ENCODE peak calls at places on chromosomes 1 and 21, in six cellular contexts. One of them, this sample, is unnamed.

GRCh38 chr1:202126426-202126825 is 3.7 kb downstream of the GPR37L1 start:
- DNase-seq in nephron progenitor cell: no peak
- DNase-seq in brain microvascular endothelial cell: no peak
- DNase-seq in IMR-90: no peak
- DNase-seq in psoas muscle: no peak
- DNase-seq in memory B cell: no peak
- DNase-seq in this sample: no peak

GRCh38 chr1:235011599-235012435 is 116.8 kb downstream of the TOMM20 start:
- DNase-seq in nephron progenitor cell: no peak
- DNase-seq in brain microvascular endothelial cell: peak
- DNase-seq in psoas muscle: peak
- DNase-seq in memory B cell: peak
- DNase-seq in IMR-90: peak
- DNase-seq in this sample: no peak

GRCh38 chr1:99751877-99752504 is 14.4 kb downstream of the FRRS1 start:
- DNase-seq in IMR-90: no peak
- DNase-seq in brain microvascular endothelial cell: no peak
- DNase-seq in memory B cell: no peak
- DNase-seq in psoas muscle: no peak
- DNase-seq in nephron progenitor cell: no peak
- DNase-seq in this sample: no peak

GRCh38 chr1:108190001-108190634 is 10.0 kb downstream of the SLC25A24 start:
- DNase-seq in nephron progenitor cell: no peak
- DNase-seq in IMR-90: no peak
- DNase-seq in brain microvascular endothelial cell: no peak
- DNase-seq in psoas muscle: no peak
- DNase-seq in memory B cell: no peak
- DNase-seq in this sample: no peak

GRCh38 chr1:42913426-42914091 is 45.1 kb downstream of the SLC2A1 start:
- DNase-seq in brain microvascular endothelial cell: peak
- DNase-seq in psoas muscle: no peak
- DNase-seq in memory B cell: peak
- DNase-seq in IMR-90: peak
- DNase-seq in nephron progenitor cell: peak
- DNase-seq in this sample: peak

GRCh38 chr21:31489014-31489413 is 145.0 kb upstream of the TIAM1 start:
- DNase-seq in nephron progenitor cell: no peak
- DNase-seq in memory B cell: no peak
- DNase-seq in brain microvascular endothelial cell: no peak
- DNase-seq in IMR-90: no peak
- DNase-seq in psoas muscle: no peak
- DNase-seq in this sample: no peak

GRCh38 chr1:13523780-13524477 is 10.1 kb upstream of the LRRC38 start:
- DNase-seq in IMR-90: no peak
- DNase-seq in nephron progenitor cell: no peak
- DNase-seq in memory B cell: no peak
- DNase-seq in psoas muscle: no peak
- DNase-seq in brain microvascular endothelial cell: no peak
- DNase-seq in this sample: no peak

GRCh38 chr1:221620437-221621384 is 121.2 kb downstream of the DUSP10 start:
- DNase-seq in psoas muscle: no peak
- DNase-seq in brain microvascular endothelial cell: no peak
- DNase-seq in nephron progenitor cell: no peak
- DNase-seq in IMR-90: peak
- DNase-seq in memory B cell: no peak
- DNase-seq in this sample: no peak

GRCh38 chr21:35436899-35437298 is 387.8 kb upstream of the RUNX1 start:
- DNase-seq in memory B cell: no peak
- DNase-seq in brain microvascular endothelial cell: no peak
- DNase-seq in psoas muscle: no peak
- DNase-seq in IMR-90: no peak
- DNase-seq in nephron progenitor cell: no peak
- DNase-seq in this sample: no peak

GRCh38 chr1:248239478-248239877 is 8.3 kb downstream of the OR2M4 start:
- DNase-seq in psoas muscle: no peak
- DNase-seq in brain microvascular endothelial cell: no peak
- DNase-seq in IMR-90: no peak
- DNase-seq in memory B cell: no peak
- DNase-seq in nephron progenitor cell: no peak
- DNase-seq in this sample: no peak

GRCh38 chr1:108801101-108801500 is 54.6 kb downstream of the STXBP3 start:
- DNase-seq in IMR-90: peak
- DNase-seq in nephron progenitor cell: no peak
- DNase-seq in psoas muscle: no peak
- DNase-seq in brain microvascular endothelial cell: no peak
- DNase-seq in memory B cell: no peak
- DNase-seq in this sample: no peak

GRCh38 chr21:42305707-42306147 is 9.5 kb downstream of the TFF3 start:
- DNase-seq in nephron progenitor cell: no peak
- DNase-seq in IMR-90: no peak
- DNase-seq in brain microvascular endothelial cell: no peak
- DNase-seq in memory B cell: no peak
- DNase-seq in psoas muscle: no peak
- DNase-seq in this sample: no peak

GRCh38 chr1:9466780-9467755 is 72.2 kb upstream of the SLC25A33 start:
- DNase-seq in brain microvascular endothelial cell: no peak
- DNase-seq in IMR-90: peak
- DNase-seq in nephron progenitor cell: no peak
- DNase-seq in memory B cell: no peak
- DNase-seq in psoas muscle: peak
- DNase-seq in this sample: peak

GRCh38 chr21:14900058-14900457 is 164.7 kb downstream of the NRIP1 start:
- DNase-seq in memory B cell: no peak
- DNase-seq in nephron progenitor cell: no peak
- DNase-seq in psoas muscle: no peak
- DNase-seq in brain microvascular endothelial cell: peak
- DNase-seq in IMR-90: peak
- DNase-seq in this sample: no peak

GRCh38 chr1:175318633-175319032 is 126.1 kb upstream of the KIAA0040 start:
- DNase-seq in nephron progenitor cell: no peak
- DNase-seq in memory B cell: no peak
- DNase-seq in IMR-90: no peak
- DNase-seq in brain microvascular endothelial cell: no peak
- DNase-seq in psoas muscle: no peak
- DNase-seq in this sample: no peak

GRCh38 chr21:34812510-34813265 is 143.9 kb downstream of the CLIC6 start:
- DNase-seq in memory B cell: no peak
- DNase-seq in nephron progenitor cell: no peak
- DNase-seq in IMR-90: peak
- DNase-seq in brain microvascular endothelial cell: peak
- DNase-seq in psoas muscle: no peak
- DNase-seq in this sample: no peak

GRCh38 chr1:155976062-155976912 is 2.1 kb downstream of the ARHGEF2 start:
- DNase-seq in IMR-90: peak
- DNase-seq in nephron progenitor cell: peak
- DNase-seq in memory B cell: no peak
- DNase-seq in brain microvascular endothelial cell: peak
- DNase-seq in psoas muscle: peak
- DNase-seq in this sample: no peak

GRCh38 chr21:30415993-30416392 is 9.7 kb downstream of the KRTAP13-3 start:
- DNase-seq in IMR-90: no peak
- DNase-seq in brain microvascular endothelial cell: no peak
- DNase-seq in nephron progenitor cell: no peak
- DNase-seq in memory B cell: no peak
- DNase-seq in psoas muscle: no peak
- DNase-seq in this sample: no peak

GRCh38 chr1:156461141-156461540 is 39.4 kb downstream of the MEF2D start:
- DNase-seq in IMR-90: no peak
- DNase-seq in nephron progenitor cell: no peak
- DNase-seq in memory B cell: no peak
- DNase-seq in brain microvascular endothelial cell: no peak
- DNase-seq in psoas muscle: no peak
- DNase-seq in this sample: no peak

GRCh38 chr1:211132681-211133392 is 1.1 kb downstream of the KCNH1 start:
- DNase-seq in IMR-90: no peak
- DNase-seq in memory B cell: no peak
- DNase-seq in nephron progenitor cell: no peak
- DNase-seq in psoas muscle: no peak
- DNase-seq in brain microvascular endothelial cell: no peak
- DNase-seq in this sample: no peak

GRCh38 chr1:204736861-204737260 is 51.3 kb upstream of the LRRN2 start:
- DNase-seq in nephron progenitor cell: no peak
- DNase-seq in IMR-90: no peak
- DNase-seq in memory B cell: no peak
- DNase-seq in brain microvascular endothelial cell: no peak
- DNase-seq in psoas muscle: no peak
- DNase-seq in this sample: no peak

GRCh38 chr1:18109058-18109755 is 1.6 kb downstream of the IGSF21 start:
- DNase-seq in IMR-90: no peak
- DNase-seq in brain microvascular endothelial cell: no peak
- DNase-seq in nephron progenitor cell: no peak
- DNase-seq in psoas muscle: no peak
- DNase-seq in memory B cell: no peak
- DNase-seq in this sample: no peak

GRCh38 chr1:179447489-179447888 is 81.7 kb downstream of the AXDND1 start:
- DNase-seq in IMR-90: peak
- DNase-seq in memory B cell: peak
- DNase-seq in brain microvascular endothelial cell: no peak
- DNase-seq in psoas muscle: no peak
- DNase-seq in nephron progenitor cell: no peak
- DNase-seq in this sample: no peak

GRCh38 chr1:234326493-234327366 is 46.5 kb upstream of the COA6 start:
- DNase-seq in psoas muscle: no peak
- DNase-seq in IMR-90: peak
- DNase-seq in brain microvascular endothelial cell: peak
- DNase-seq in memory B cell: peak
- DNase-seq in nephron progenitor cell: peak
- DNase-seq in this sample: no peak